ENCODE peak calls at places on chromosomes 7 and 10, in ten cellular contexts. Q is posterior vena cava; W is mesothelial cell of epicardium; F is stimulated activated CD8-positive, alpha-beta memory T cell treated with anti-CD3 and anti-CD28 coated beads, Interleukin-15, amount 100 ng/mL, for 4 hours; G is GM13977; Y is kidney glomerular epithelial cell; T is Ammon's horn; U is putamen; S is uterus; H is transverse colon. E is an unnamed sample.

GRCh38 chr7:429828-430180 is 89.8 kb downstream of the PDGFA start:
- DNase-seq in H (no peak), S (no peak), U (no peak), T (no peak), Y (no peak), W (no peak), F (no peak), Q (no peak), G (no peak), E (no peak)

GRCh38 chr10:24556746-24557742 is 166.6 kb downstream of the ARHGAP21 start:
- DNase-seq in W (no peak), U (peak), Y (peak), S (no peak), F (no peak), T (peak), Q (no peak), H (peak), G (peak), E (peak)

GRCh38 chr7:100568936-100569844 is 4.5 kb downstream of the SAP25 start:
- DNase-seq in G (peak), U (peak), F (no peak), W (no peak), S (peak), Q (peak), Y (no peak), T (peak), H (peak), E (peak)

GRCh38 chr7:152014722-152015121 is 10.8 kb upstream of the GALNT11 start:
- DNase-seq in G (no peak), S (no peak), Q (no peak), F (no peak), T (no peak), H (no peak), W (no peak), U (no peak), Y (no peak), E (no peak)

GRCh38 chr10:20890491-20891337 is 6.4 kb downstream of the NEBL start:
- DNase-seq in W (no peak), F (no peak), U (no peak), H (no peak), G (no peak), Q (no peak), Y (no peak), S (no peak), T (no peak), E (no peak)

GRCh38 chr7:100892364-100893317 is 3.0 kb downstream of the ACHE start:
- DNase-seq in T (no peak), Q (no peak), Y (no peak), G (no peak), H (no peak), U (no peak), F (no peak), W (no peak), S (no peak), E (no peak)

GRCh38 chr10:80655898-80656297 is 118.2 kb downstream of the SH2D4B start:
- DNase-seq in U (no peak), W (no peak), T (no peak), S (no peak), Y (no peak), H (no peak), G (no peak), F (no peak), Q (no peak), E (no peak)

GRCh38 chr10:122494833-122495232 is 33.5 kb downstream of the HTRA1 start:
- DNase-seq in G (no peak), S (no peak), Q (peak), H (no peak), U (no peak), Y (no peak), T (no peak), F (no peak), W (no peak), E (no peak)

GRCh38 chr7:94323872-94324271 is 70.8 kb upstream of the COL1A2 start:
- DNase-seq in Y (no peak), Q (no peak), G (no peak), U (no peak), W (no peak), H (no peak), F (no peak), S (no peak), T (no peak), E (no peak)

GRCh38 chr7:18037609-18038008 is 10.0 kb upstream of the PRPS1L1 start:
- DNase-seq in S (no peak), H (no peak), U (no peak), Y (no peak), F (no peak), W (no peak), T (no peak), Q (no peak), G (no peak), E (no peak)

GRCh38 chr7:116802784-116803183 is 59.6 kb upstream of the CAPZA2 start:
- DNase-seq in T (peak), F (no peak), H (peak), S (no peak), Q (no peak), W (no peak), G (peak), Y (peak), U (peak), E (peak)

GRCh38 chr7:77687100-77687746 is 9.0 kb upstream of the RSBN1L start:
- DNase-seq in F (no peak), H (no peak), W (no peak), S (no peak), Y (no peak), T (no peak), G (no peak), U (no peak), Q (no peak), E (no peak)

GRCh38 chr7:479948-480499 is 39.6 kb downstream of the PDGFA start:
- DNase-seq in S (no peak), T (no peak), G (no peak), F (no peak), U (no peak), W (no peak), Y (no peak), H (no peak), Q (peak), E (no peak)

GRCh38 chr10:3336673-3337293 is 164.2 kb upstream of the PITRM1 start:
- DNase-seq in G (no peak), S (no peak), U (no peak), H (no peak), W (no peak), Q (no peak), Y (no peak), T (no peak), F (no peak), E (no peak)

GRCh38 chr10:69179089-69179742 is 818 bp upstream of the SUPV3L1 start:
- DNase-seq in Y (no peak), S (peak), T (no peak), G (no peak), F (no peak), U (no peak), Q (no peak), H (peak), W (no peak), E (no peak)

GRCh38 chr10:125004571-125005311 is 62.8 kb downstream of the ZRANB1 start:
- DNase-seq in U (no peak), T (no peak), Y (no peak), W (no peak), H (peak), S (peak), F (no peak), Q (peak), G (no peak), E (peak)

GRCh38 chr10:43002596-43002995 is 74.3 kb upstream of the RET start:
- DNase-seq in Y (no peak), G (no peak), S (no peak), F (no peak), W (no peak), U (no peak), Q (peak), H (no peak), T (no peak), E (no peak)

GRCh38 chr10:28842321-28842720 is 165.0 kb downstream of the BAMBI start:
- DNase-seq in H (no peak), U (no peak), S (no peak), T (no peak), Y (peak), Q (no peak), F (no peak), G (no peak), W (no peak), E (no peak)

GRCh38 chr7:74501298-74501697 is 47.6 kb downstream of the GTF2IRD1 start:
- DNase-seq in U (no peak), G (no peak), H (peak), F (no peak), T (peak), W (no peak), S (no peak), Y (no peak), Q (no peak), E (peak)

GRCh38 chr7:3439333-3440030 is 138.4 kb downstream of the SDK1 start:
- DNase-seq in Q (no peak), F (no peak), G (no peak), H (no peak), Y (peak), U (no peak), W (no peak), S (no peak), T (no peak), E (no peak)

GRCh38 chr7:34036069-34036920 is 131.0 kb downstream of the BMPER start:
- DNase-seq in Q (peak), T (no peak), S (no peak), H (peak), G (no peak), F (no peak), W (no peak), Y (peak), U (no peak), E (peak)

GRCh38 chr10:131239926-131240325 is 71.6 kb downstream of the TCERG1L start:
- DNase-seq in G (no peak), Y (no peak), U (no peak), F (no peak), H (no peak), T (no peak), W (no peak), Q (no peak), S (no peak), E (no peak)

GRCh38 chr7:16604054-16604453 is 41.5 kb downstream of the ANKMY2 start:
- DNase-seq in U (no peak), Y (no peak), Q (no peak), S (no peak), F (no peak), H (no peak), T (no peak), W (no peak), G (no peak), E (no peak)

GRCh38 chr7:117008849-117009531 is 55.7 kb downstream of the ST7 start:
- DNase-seq in W (no peak), U (no peak), T (no peak), H (no peak), G (no peak), F (no peak), Q (no peak), S (no peak), Y (peak), E (no peak)